ENCODE peak calls at places on chromosomes 16 and 17, in ten cellular contexts. I, L, B, A, P, Z, M, C, Y and R are unnamed samples.

GRCh38 chr17:73719588-73720071 is 75.4 kb upstream of the SDK2 start:
- DNase-seq in I (no peak), L (no peak), B (no peak), A (no peak), P (peak; percentile 68), Z (peak; percentile 89), M (no peak), C (no peak), Y (no peak), R (no peak)

GRCh38 chr17:28001149-28001548 is 41.3 kb upstream of the NLK start:
- DNase-seq in I (no peak), L (no peak), B (no peak), A (no peak), P (no peak), Z (no peak), M (no peak), C (no peak), Y (no peak), R (no peak)

GRCh38 chr17:61488878-61489718 is 36.9 kb downstream of the TBX4 start:
- DNase-seq in I (no peak), L (no peak), B (no peak), A (no peak), P (peak; percentile 78), Z (no peak), M (no peak), C (no peak), Y (peak; percentile 73), R (no peak)

GRCh38 chr17:13825526-13826040 is 223.9 kb upstream of the HS3ST3A1 start:
- DNase-seq in I (no peak), L (no peak), B (no peak), A (no peak), P (no peak), Z (no peak), M (no peak), C (no peak), Y (no peak), R (no peak)

GRCh38 chr16:24070851-24071250 is 185.3 kb upstream of the CACNG3 start:
- DNase-seq in I (no peak), L (peak; percentile 7), B (no peak), A (peak; percentile 83), P (no peak), Z (peak; percentile 58), M (no peak), C (peak; percentile 43), Y (peak; percentile 38), R (no peak)

GRCh38 chr16:57606147-57606846 is 22.1 kb upstream of the ADGRG1 start:
- DNase-seq in I (no peak), L (no peak), B (no peak), A (no peak), P (no peak), Z (no peak), M (no peak), C (no peak), Y (no peak), R (no peak)

GRCh38 chr16:19033761-19034160 is 33.7 kb upstream of the COQ7 start:
- DNase-seq in I (no peak), L (no peak), B (no peak), A (no peak), P (no peak), Z (no peak), M (no peak), C (no peak), Y (no peak), R (no peak)

GRCh38 chr16:84362410-84362809 is 5.9 kb upstream of the ATP2C2 start:
- DNase-seq in I (no peak), L (no peak), B (no peak), A (no peak), P (no peak), Z (no peak), M (no peak), C (no peak), Y (no peak), R (no peak)

GRCh38 chr17:7889166-7889584 is 586 bp downstream of the CHD3 start:
- DNase-seq in I (peak; percentile 93), L (peak; percentile 26), B (peak; percentile 91), A (no peak), P (peak; percentile 97), Z (peak; percentile 99), M (peak; percentile 94), C (peak; percentile 74), Y (no peak), R (peak; percentile 98)

GRCh38 chr17:45648642-45649041 is 135.5 kb upstream of the CRHR1 start:
- DNase-seq in I (no peak), L (no peak), B (no peak), A (no peak), P (no peak), Z (no peak), M (no peak), C (no peak), Y (no peak), R (no peak)

GRCh38 chr16:22648941-22649340 is 138.2 kb downstream of the NPIPB5 start:
- DNase-seq in I (no peak), L (no peak), B (no peak), A (no peak), P (no peak), Z (no peak), M (no peak), C (no peak), Y (no peak), R (no peak)

GRCh38 chr17:67753026-67753425 is 35.3 kb downstream of the NOL11 start:
- DNase-seq in I (no peak), L (no peak), B (no peak), A (no peak), P (no peak), Z (peak; percentile 20), M (no peak), C (no peak), Y (no peak), R (no peak)

GRCh38 chr17:74767111-74767516 is 9.0 kb downstream of the NAT9 start:
- DNase-seq in I (no peak), L (no peak), B (no peak), A (no peak), P (no peak), Z (no peak), M (no peak), C (no peak), Y (no peak), R (no peak)

GRCh38 chr17:29215717-29216116 is 30.9 kb upstream of the CRYBA1 start:
- DNase-seq in I (no peak), L (no peak), B (no peak), A (no peak), P (no peak), Z (peak; percentile 56), M (no peak), C (no peak), Y (no peak), R (no peak)

GRCh38 chr16:49487746-49488145 is 114.1 kb downstream of the C16orf78 start:
- DNase-seq in I (no peak), L (no peak), B (no peak), A (no peak), P (peak; percentile 20), Z (no peak), M (no peak), C (no peak), Y (no peak), R (peak; percentile 4)

DNA sequence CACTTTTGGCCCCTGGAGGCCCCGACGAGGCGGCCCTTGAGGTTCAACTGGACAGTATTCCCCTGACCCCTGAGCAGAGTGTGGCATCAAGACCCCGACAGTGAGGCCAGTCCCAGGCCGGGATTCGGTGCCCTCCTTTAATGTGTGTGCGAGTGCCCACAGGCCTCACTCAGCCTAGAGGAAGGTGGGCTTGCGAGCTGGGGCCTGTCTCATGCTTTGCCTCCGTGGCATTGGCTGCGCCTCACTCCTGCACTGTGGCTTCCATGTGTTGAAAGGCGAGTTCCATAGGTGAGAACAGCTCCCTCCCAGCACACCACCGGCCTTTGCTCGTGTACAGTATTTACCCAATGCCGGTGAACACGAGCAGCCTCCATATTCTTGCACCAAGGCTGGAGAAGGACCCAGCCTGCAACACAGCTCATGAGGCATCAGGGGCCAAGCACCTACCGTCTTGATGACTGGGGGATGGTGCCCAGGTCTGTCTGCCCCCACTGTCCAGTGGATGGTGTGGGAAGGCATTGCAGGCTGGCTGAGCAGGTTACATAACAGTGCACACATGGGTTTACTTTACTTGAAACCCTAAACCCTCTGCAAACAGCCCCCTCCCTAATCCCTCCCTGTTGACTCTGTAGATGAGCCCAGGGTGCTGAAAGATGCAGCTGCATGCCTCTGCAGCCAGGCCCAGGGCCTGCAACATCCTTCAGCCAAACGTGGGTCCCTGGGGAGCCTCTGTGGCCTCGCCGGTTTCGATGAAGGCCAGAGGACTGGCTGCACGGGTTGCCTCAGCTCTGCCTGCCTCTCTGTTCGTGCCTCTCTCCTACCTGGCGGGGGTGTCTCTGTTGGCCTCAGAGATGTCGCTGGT is 94.8 kb downstream of the METRNL start:
- DNase-seq in I (no peak), L (no peak), B (peak; percentile 20), A (peak; percentile 90), P (peak; percentile 57), Z (no peak), M (no peak), C (no peak), Y (peak; percentile 91), R (peak; percentile 30)
- H3K9me3 ChIP-seq in I (no peaks in the 10 kb centered on the region), L (no peaks in the 10 kb centered on the region), B (no peaks in the 10 kb centered on the region), A (no peaks in the 10 kb centered on the region), P (no peaks in the 10 kb centered on the region), Z (no peaks in the 10 kb centered on the region), M (no peaks in the 10 kb centered on the region), C (no peaks in the 10 kb centered on the region), Y (peaks cover 3% of the 10 kb centered on the region), R (no peaks in the 10 kb centered on the region)

DNA sequence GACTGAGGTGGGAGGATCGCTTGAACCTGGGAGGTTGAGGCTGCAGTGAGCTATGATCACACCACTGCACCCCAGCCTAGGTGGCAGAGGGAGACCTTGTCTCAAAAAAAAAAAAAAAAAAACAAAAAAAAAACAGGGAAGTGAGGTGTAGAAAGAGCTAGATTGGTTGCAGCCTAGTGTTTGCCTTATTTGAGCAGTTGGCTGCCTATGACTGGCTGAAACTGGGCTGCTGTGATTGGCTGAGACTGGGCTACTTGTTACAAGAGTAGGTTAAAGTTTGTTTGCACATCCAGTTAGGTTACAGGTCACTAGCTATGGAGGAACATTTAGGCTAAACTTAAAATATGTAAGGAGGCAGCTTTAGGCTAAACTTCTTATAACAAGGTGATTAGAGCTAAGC is 5.7 kb downstream of the DHRS7B start:
- DNase-seq in I (no peak), L (no peak), B (no peak), A (no peak), P (no peak), Z (no peak), M (no peak), C (no peak), Y (no peak), R (no peak)
- H3K9me3 ChIP-seq in I (no peaks in the 10 kb centered on the region), L (peaks cover 6% of the 10 kb centered on the region), B (no peaks in the 10 kb centered on the region), A (peaks cover 31% of the 10 kb centered on the region), P (peaks cover 17% of the 10 kb centered on the region), Z (no peaks in the 10 kb centered on the region), M (no peaks in the 10 kb centered on the region), C (no peaks in the 10 kb centered on the region), Y (peaks cover 16% of the 10 kb centered on the region), R (peaks cover 25% of the 10 kb centered on the region)

DNA sequence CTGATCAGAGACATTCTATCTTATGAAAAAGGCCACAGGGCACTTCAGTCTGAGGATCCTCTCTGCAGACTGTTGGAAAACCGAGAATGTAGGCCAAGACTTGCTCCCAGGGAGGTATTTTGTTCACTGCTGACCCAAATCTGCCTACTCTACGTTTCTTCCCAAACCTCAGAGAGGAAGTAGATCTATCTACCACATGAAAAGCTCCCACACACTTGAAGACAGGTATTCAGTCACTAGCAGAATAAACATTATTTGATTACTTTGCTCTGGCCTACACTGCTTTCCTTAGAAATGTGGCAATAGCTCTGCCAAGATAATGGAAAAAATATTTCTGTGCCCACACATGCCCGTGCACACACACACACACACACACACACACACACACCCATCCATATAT is 164.6 kb downstream of the CDH11 start:
- DNase-seq in I (no peak), L (no peak), B (no peak), A (no peak), P (no peak), Z (no peak), M (no peak), C (no peak), Y (no peak), R (no peak)
- H3K9me3 ChIP-seq in I (no peaks in the 10 kb centered on the region), L (no peaks in the 10 kb centered on the region), B (no peaks in the 10 kb centered on the region), A (no peaks in the 10 kb centered on the region), P (no peaks in the 10 kb centered on the region), Z (no peaks in the 10 kb centered on the region), M (no peaks in the 10 kb centered on the region), C (peaks cover 15% of the 10 kb centered on the region), Y (no peaks in the 10 kb centered on the region), R (no peaks in the 10 kb centered on the region)

GRCh38 chr16:35203636-35204035 is 1744.2 kb downstream of the TP53TG3F start:
- DNase-seq in I (no peak), L (no peak), B (no peak), A (no peak), P (no peak), Z (no peak), M (no peak), C (no peak), Y (no peak), R (no peak)
- H3K9me3 ChIP-seq in I (no peaks in the 10 kb centered on the region), L (peaks cover 10% of the 10 kb centered on the region), B (no peaks in the 10 kb centered on the region), A (no peaks in the 10 kb centered on the region), P (peaks cover 49% of the 10 kb centered on the region), Z (no peaks in the 10 kb centered on the region), M (no peaks in the 10 kb centered on the region), C (peaks cover 17% of the 10 kb centered on the region), Y (no peaks in the 10 kb centered on the region), R (peaks cover 21% of the 10 kb centered on the region)